ENCODE peak calls at places on chromosomes 11 and 22, in six cellular contexts. P, B, L, X, C and A are unnamed samples.

GRCh38 chr11:59011672-59012071 is 72.4 kb downstream of the GLYATL1 start:
- DNase-seq in P (no peak), B (no peak), L (no peak), X (no peak), C (no peak), A (no peak)

GRCh38 chr22:48475661-48476345 is 1351.9 kb downstream of the BRD1 start:
- DNase-seq in P (no peak), B (no peak), L (no peak), X (no peak), C (no peak), A (no peak)

GRCh38 chr22:19970479-19971275 is 29.1 kb upstream of the TXNRD2 start:
- DNase-seq in P (no peak), B (peak), L (peak), X (peak), C (peak), A (peak)

GRCh38 chr11:11626128-11626527 is 4.3 kb upstream of the GALNT18 start:
- DNase-seq in P (no peak), B (no peak), L (no peak), X (no peak), C (no peak), A (no peak)

GRCh38 chr22:39559456-39560105 is 11.0 kb upstream of the CACNA1I start:
- DNase-seq in P (no peak), B (no peak), L (peak), X (no peak), C (no peak), A (no peak)

GRCh38 chr11:74221816-74222215 is 50.7 kb downstream of the PPME1 start:
- DNase-seq in P (no peak), B (no peak), L (no peak), X (no peak), C (peak), A (no peak)

GRCh38 chr11:24622262-24622661 is 125.4 kb downstream of the LUZP2 start:
- DNase-seq in P (no peak), B (no peak), L (no peak), X (no peak), C (no peak), A (no peak)

GRCh38 chr11:118485273-118485672 is 42.0 kb upstream of the TTC36 start:
- DNase-seq in P (no peak), B (peak), L (no peak), X (no peak), C (no peak), A (no peak)

GRCh38 chr11:9633674-9634073 is 30.2 kb upstream of the SWAP70 start:
- DNase-seq in P (no peak), B (no peak), L (no peak), X (no peak), C (no peak), A (no peak)

GRCh38 chr11:12664410-12664809 is 9.8 kb upstream of the TEAD1 start:
- DNase-seq in P (no peak), B (no peak), L (no peak), X (no peak), C (peak), A (no peak)

GRCh38 chr11:76214186-76214585 is 7.9 kb upstream of the WNT11 start:
- DNase-seq in P (no peak), B (no peak), L (no peak), X (no peak), C (no peak), A (no peak)

GRCh38 chr22:23862103-23862502 is 4.4 kb downstream of the SLC2A11 start:
- DNase-seq in P (no peak), B (peak), L (peak), X (no peak), C (peak), A (peak)

GRCh38 chr11:119345685-119346084 is 820 bp downstream of the MFRP start:
- DNase-seq in P (no peak), B (no peak), L (no peak), X (no peak), C (no peak), A (no peak)

DNA sequence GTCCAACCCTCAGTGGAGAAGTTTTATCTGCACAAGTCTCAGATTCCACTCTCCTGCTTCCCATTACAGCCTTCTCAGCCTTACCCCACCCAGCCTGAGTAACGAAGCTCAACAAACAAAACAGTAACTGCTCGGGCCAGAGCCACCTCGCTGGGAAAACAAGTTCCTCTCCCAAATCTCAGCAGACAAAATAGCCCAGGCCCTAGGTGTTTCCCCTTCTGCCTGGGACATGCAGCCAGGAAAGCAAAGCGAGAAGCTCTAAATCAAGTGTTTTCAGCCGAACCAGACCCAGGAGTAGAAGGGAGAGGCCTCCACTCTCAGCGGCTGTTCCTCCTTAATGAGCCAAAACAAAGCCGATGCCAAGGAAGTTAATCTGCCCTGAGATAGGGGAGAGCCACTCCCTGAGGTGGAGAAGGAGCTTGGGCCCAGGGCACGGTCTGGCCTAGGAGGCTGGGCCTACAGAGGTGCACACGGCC is 44.0 kb downstream of the LIF start:
- DNase-seq in P (no peak), B (peak), L (peak), X (peak), C (peak), A (peak)
- H3K4me3 ChIP-seq in P (no peak), B (no peak), L (no peak), X (no peak), C (no peak), A (no peak)

GRCh38 chr11:2699531-2700414 is at the start of gene KCNQ1OT1:
- DNase-seq in P (peak), B (peak), L (peak), X (peak), C (peak), A (peak)

GRCh38 chr11:2700415-2701211 is 819 bp upstream of the KCNQ1OT1 start:
- DNase-seq in P (no peak), B (peak), L (peak), X (peak), C (no peak), A (peak)

GRCh38 chr11:2699185-2699530 is 636 bp downstream of the KCNQ1OT1 start:
- DNase-seq in P (no peak), B (peak), L (no peak), X (peak), C (peak), A (no peak)

GRCh38 chr11:2697871-2698270 is 1.9 kb downstream of the KCNQ1OT1 start:
- DNase-seq in P (no peak), B (peak), L (no peak), X (no peak), C (no peak), A (no peak)

DNA sequence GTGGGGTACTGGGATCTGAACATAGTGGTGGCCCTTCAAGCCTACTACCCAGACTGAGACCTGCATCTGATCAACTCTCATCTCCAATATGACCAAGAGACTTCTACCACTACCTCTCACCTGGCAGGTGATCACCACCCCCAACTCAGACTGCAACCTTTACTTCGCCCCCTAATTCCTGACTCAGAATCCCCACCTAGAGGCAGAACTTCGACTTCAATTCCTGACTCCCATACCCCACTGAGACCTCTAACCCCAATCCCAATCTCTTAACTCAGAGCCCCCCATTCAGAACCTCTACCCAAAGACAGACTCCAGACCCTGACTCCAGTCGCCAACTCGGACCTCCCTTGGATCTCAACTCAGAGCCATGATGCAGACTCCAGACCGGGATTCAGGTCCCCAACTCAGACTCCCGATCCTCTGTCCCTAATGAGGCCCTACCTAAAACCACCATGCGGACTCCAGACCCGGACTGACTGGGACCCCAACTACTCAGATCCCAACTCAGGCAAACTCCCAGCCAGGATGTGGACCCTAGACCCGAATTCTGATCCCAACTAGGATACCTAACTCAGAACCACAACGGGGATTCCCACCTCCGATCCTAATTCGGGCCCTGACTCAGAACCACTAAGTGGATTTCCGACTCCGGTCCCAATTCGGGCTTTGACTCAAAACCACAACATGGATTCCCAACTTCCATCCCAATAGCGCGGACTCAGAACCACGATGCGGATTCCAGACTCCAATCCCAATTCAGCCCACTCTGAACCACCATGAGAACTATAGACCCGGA is 1.2 kb downstream of the KCNQ1OT1 start:
- DNase-seq in P (no peak), B (peak), L (no peak), X (no peak), C (no peak), A (peak)
- TF ChIP-seq CTCF in P (no peak), B (no peak), L (no peak), X (no peak), C (no peak), A (no peak)

GRCh38 chr11:117273550-117274289 is 17.4 kb upstream of the BACE1-AS start:
- DNase-seq in P (peak), B (peak), L (no peak), X (no peak), C (peak), A (peak)
- H3K4me3 ChIP-seq in P (no peak), B (peak), L (no peak), X (no peak), C (peak), A (no peak)

DNA sequence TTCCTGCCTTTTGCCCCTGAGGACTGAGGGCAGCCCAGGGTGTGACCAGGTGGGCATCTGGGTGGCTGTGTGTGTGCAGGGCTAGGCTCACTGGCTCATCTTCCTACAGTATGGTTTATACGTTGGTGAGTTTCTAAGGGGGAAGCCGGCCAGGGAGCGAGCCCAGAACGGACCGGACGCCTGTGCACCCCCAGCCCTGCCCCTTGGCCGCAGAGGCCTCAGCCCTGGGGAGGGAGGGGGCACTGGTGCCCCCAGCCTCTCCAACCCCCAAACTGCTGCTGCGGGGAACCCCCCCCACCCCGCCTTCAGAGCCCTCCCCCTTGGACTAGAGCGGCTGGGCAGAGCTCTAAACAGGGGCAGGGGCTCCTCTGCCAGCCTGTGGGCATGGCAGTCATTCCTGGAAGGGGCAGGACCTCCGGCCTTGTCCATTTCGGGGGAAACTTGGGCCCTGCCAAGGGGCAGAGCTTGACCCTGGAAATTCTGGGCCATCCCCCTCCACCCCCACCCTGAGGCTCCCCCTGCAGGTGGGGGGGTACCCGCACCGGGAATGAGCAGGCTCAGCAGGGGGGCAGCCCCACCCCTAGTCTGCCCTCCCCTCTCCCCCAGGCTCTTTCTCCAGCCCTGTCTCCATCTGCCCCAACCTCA is 5.4 kb downstream of the YIF1A start:
- DNase-seq in P (no peak), B (no peak), L (no peak), X (peak), C (no peak), A (no peak)
- TF ChIP-seq CTCF in P (no peak), B (no peak), L (peak), X (no peak), C (no peak), A (no peak)

GRCh38 chr22:29503811-29504372 is 23.9 kb downstream of the NEFH start:
- DNase-seq in P (peak), B (peak), L (peak), X (no peak), C (peak), A (peak)

DNA sequence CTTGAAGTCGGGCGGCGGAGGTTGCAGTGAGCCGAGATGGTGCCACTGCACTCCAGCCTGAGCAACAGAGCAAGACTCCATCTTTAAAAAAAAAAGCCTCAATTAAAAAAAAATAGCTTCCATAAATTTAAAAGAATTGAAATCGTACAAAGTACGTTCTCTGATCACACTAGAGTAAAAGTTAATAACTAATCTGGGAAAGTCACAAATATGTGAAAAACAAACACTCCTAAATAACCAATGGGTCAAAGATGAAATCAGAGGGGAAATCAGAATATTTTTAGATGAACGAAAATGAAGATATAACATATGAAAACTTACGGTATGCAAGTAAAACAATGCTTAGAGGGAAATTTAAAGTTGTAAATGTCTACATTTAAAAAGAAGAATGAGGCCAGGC is 19.8 kb downstream of the NEFH start:
- DNase-seq in P (no peak), B (no peak), L (no peak), X (no peak), C (no peak), A (no peak)
- H3K4me3 ChIP-seq in P (no peak), B (no peak), L (no peak), X (no peak), C (no peak), A (no peak)